ENCODE peak calls at places on chromosomes 5 and 9, in four cellular contexts. Q is T-helper 1 cell; C is activated T-cell treated with anti-CD3 and anti-CD28 coated beads, Interleukin-2, amount 50 U/mL, for 4 hours; A is amygdala. D is an unnamed sample.

GRCh38 chr5:119290161-119290569 is 65.7 kb upstream of the TNFAIP8 start:
- DNase-seq in C (no peak), Q (no peak), A (no peak), D (no peak)

GRCh38 chr5:41869150-41869738 is 981 bp downstream of the OXCT1 start:
- DNase-seq in A (no peak), C (no peak), Q (peak; percentile 2), D (no peak)

GRCh38 chr9:23643656-23644258 is 182.3 kb downstream of the ELAVL2 start:
- DNase-seq in Q (no peak), A (no peak), C (no peak), D (no peak)

GRCh38 chr5:7650755-7651154 is 200.2 kb downstream of the CFAP90 start:
- DNase-seq in A (peak; percentile 56), Q (no peak), C (no peak), D (no peak)

GRCh38 chr5:121974261-121974660 is 12.5 kb downstream of the SRFBP1 start:
- DNase-seq in A (no peak), C (no peak), Q (no peak), D (no peak)

GRCh38 chr5:155150012-155150411 is 136.5 kb downstream of the KIF4B start:
- DNase-seq in C (no peak), A (no peak), Q (no peak), D (no peak)

GRCh38 chr5:548256-548655 is 24.0 kb upstream of the SLC9A3 start:
- DNase-seq in A (no peak), Q (no peak), C (no peak), D (no peak)

GRCh38 chr9:19137282-19137681 is 10.0 kb upstream of the PLIN2 start:
- DNase-seq in C (no peak), A (no peak), Q (no peak), D (no peak)

GRCh38 chr5:152177626-152178349 is 227.3 kb downstream of the NMUR2 start:
- DNase-seq in C (no peak), Q (no peak), A (no peak), D (no peak)

GRCh38 chr5:150299571-150300327 is 3.0 kb downstream of the ARSI start:
- DNase-seq in A (no peak), Q (no peak), C (no peak), D (no peak)

GRCh38 chr9:128610889-128611288 is 45.8 kb downstream of the DYNC2I2 start:
- DNase-seq in A (no peak), C (no peak), Q (no peak), D (no peak)

GRCh38 chr5:126484248-126484647 is 61.0 kb downstream of the GRAMD2B start:
- DNase-seq in C (no peak), A (no peak), Q (no peak), D (no peak)

GRCh38 chr5:146647656-146648199 is 131.7 kb upstream of the GPR151 start:
- DNase-seq in C (no peak), A (peak; percentile 43), Q (no peak), D (no peak)

GRCh38 chr9:87194471-87194870 is 247.2 kb upstream of the GAS1 start:
- DNase-seq in A (no peak), C (no peak), Q (no peak), D (no peak)

GRCh38 chr5:13632676-13633075 is 311.8 kb downstream of the DNAH5 start:
- DNase-seq in Q (no peak), C (no peak), A (no peak), D (no peak)

GRCh38 chr9:98316445-98317133 is 61.1 kb upstream of the TBC1D2 start:
- DNase-seq in A (no peak), C (no peak), Q (no peak), D (no peak)

GRCh38 chr9:123329329-123329955 is 26.6 kb upstream of the CRB2 start:
- DNase-seq in C (no peak), A (no peak), Q (no peak), D (no peak)

GRCh38 chr5:61461412-61461811 is 129.4 kb downstream of the ZSWIM6 start:
- DNase-seq in C (no peak), A (no peak), Q (no peak), D (no peak)

GRCh38 chr9:4114569-4115505 is 185.0 kb downstream of the GLIS3 start:
- DNase-seq in C (no peak), A (no peak), Q (no peak), D (no peak)

GRCh38 chr5:91541696-91542095 is 158.6 kb upstream of the ARRDC3 start:
- DNase-seq in Q (no peak), C (no peak), A (no peak), D (no peak)

GRCh38 chr9:123999668-124000067 is 11.9 kb upstream of the LHX2 start:
- DNase-seq in C (no peak), A (no peak), Q (no peak), D (no peak)

GRCh38 chr9:135474915-135475314 is 4.7 kb upstream of the PPP1R26 start:
- DNase-seq in C (no peak), Q (no peak), A (no peak), D (no peak)

GRCh38 chr9:105646879-105647594 is 15.2 kb upstream of the TAL2 start:
- DNase-seq in A (no peak), Q (no peak), C (no peak), D (no peak)

GRCh38 chr5:43498571-43498970 is 14.9 kb upstream of the TMEM267 start:
- DNase-seq in A (no peak), C (no peak), Q (no peak), D (no peak)

GRCh38 chr5:140548791-140549190 is 1.3 kb downstream of the EIF4EBP3 start:
- DNase-seq in Q (no peak), C (no peak), A (no peak), D (no peak)

GRCh38 chr9:136602193-136602885 is 56.5 kb upstream of the NOTCH1 start:
- DNase-seq in A (no peak), Q (no peak), C (no peak), D (no peak)

GRCh38 chr9:16316406-16316805 is 554.1 kb downstream of the BNC2 start:
- DNase-seq in A (no peak), Q (no peak), C (no peak), D (no peak)

GRCh38 chr9:112868461-112868860 is 22.2 kb downstream of the SLC46A2 start:
- DNase-seq in C (no peak), Q (no peak), A (no peak), D (no peak)

GRCh38 chr9:135228345-135228982 is 141.0 kb downstream of the OLFM1 start:
- DNase-seq in Q (no peak), A (no peak), C (no peak), D (no peak)

GRCh38 chr9:73165911-73166310 is 14.2 kb downstream of the ANXA1 start:
- DNase-seq in A (no peak), C (no peak), Q (no peak), D (no peak)

GRCh38 chr9:132056717-132057429 is 22.8 kb downstream of the MED27 start:
- DNase-seq in A (no peak), Q (no peak), C (no peak), D (no peak)

GRCh38 chr5:113081881-113082546 is 105.4 kb downstream of the DCP2 start:
- DNase-seq in A (peak; percentile 31), Q (no peak), C (no peak), D (no peak)

GRCh38 chr5:95859327-95860060 is 37.0 kb upstream of the GLRX start:
- DNase-seq in C (no peak), A (no peak), Q (no peak), D (no peak)

D was measured in activated naive CD4-positive, alpha-beta T cell.